ENCODE peak calls at places on chromosomes 4 and X, in seven cellular contexts. T, B, G, K, F, X and D are unnamed samples.

GRCh38 chrX:124497386-124497785 is 151.0 kb downstream of the SH2D1A start:
- DNase-seq in G (no peak), F (no peak), K (no peak), T (no peak), X (no peak), B (no peak), D (no peak)

GRCh38 chr4:173415885-173416658 is 17.2 kb upstream of the SCRG1 start:
- DNase-seq in T (no peak), X (no peak), G (no peak), K (no peak), F (no peak), B (no peak), D (peak; percentile 95)

GRCh38 chrX:39258331-39258730 is 457.1 kb downstream of the MID1IP1 start:
- DNase-seq in B (no peak), G (no peak), F (no peak), X (no peak), T (no peak), K (no peak), D (no peak)

GRCh38 chrX:86028681-86029080 is 18.7 kb downstream of the CHM start:
- DNase-seq in T (no peak), B (no peak), F (no peak), X (no peak), K (no peak), G (no peak), D (no peak)

GRCh38 chr4:111070390-111070789 is 447.5 kb upstream of the PITX2 start:
- DNase-seq in K (no peak), T (no peak), G (no peak), X (no peak), B (no peak), F (no peak), D (no peak)

GRCh38 chr4:146382194-146382593 is 139.5 kb downstream of the SLC10A7 start:
- DNase-seq in T (no peak), F (no peak), K (no peak), X (no peak), B (no peak), G (no peak), D (no peak)

GRCh38 chr4:24425868-24426267 is 158.5 kb downstream of the DHX15 start:
- DNase-seq in G (no peak), T (no peak), F (no peak), X (no peak), K (no peak), B (no peak), D (no peak)

GRCh38 chr4:155973639-155974475 is 20.2 kb upstream of the CTSO start:
- DNase-seq in B (no peak), K (no peak), T (no peak), F (no peak), X (no peak), G (no peak), D (no peak)

GRCh38 chr4:145511913-145512522 is 30.4 kb downstream of the SMAD1 start:
- DNase-seq in G (no peak), X (no peak), B (no peak), K (no peak), F (no peak), T (no peak), D (no peak)

GRCh38 chrX:136954930-136955329 is 74.4 kb upstream of the RBMX start:
- DNase-seq in X (no peak), B (no peak), G (no peak), K (no peak), T (no peak), F (no peak), D (peak; percentile 19)

GRCh38 chrX:5314148-5314547 is 914.5 kb downstream of the NLGN4X start:
- DNase-seq in K (no peak), B (no peak), G (no peak), F (no peak), T (no peak), X (no peak), D (no peak)

GRCh38 chr4:150217192-150217591 is 138.9 kb downstream of the DCLK2 start:
- DNase-seq in B (no peak), G (no peak), K (no peak), F (no peak), X (no peak), T (no peak), D (no peak)

GRCh38 chr4:163161536-163162205 is 5.0 kb downstream of the NAF1 start:
- DNase-seq in F (no peak), K (no peak), G (peak; percentile 9), T (peak; percentile 71), B (no peak), X (no peak), D (no peak)

GRCh38 chr4:123520376-123520775 is 123.8 kb downstream of the SPRY1 start:
- DNase-seq in T (no peak), B (no peak), F (no peak), K (no peak), G (no peak), X (no peak), D (no peak)

GRCh38 chr4:111602848-111603247 is 542.4 kb upstream of the FAM241A start:
- DNase-seq in K (no peak), G (no peak), X (no peak), T (no peak), B (no peak), F (no peak), D (no peak)

GRCh38 chr4:40289366-40290188 is 45.6 kb upstream of the CHRNA9 start:
- DNase-seq in K (no peak), G (no peak), F (no peak), B (no peak), T (no peak), X (no peak), D (peak; percentile 61)

GRCh38 chr4:6087669-6088068 is 69.4 kb upstream of the C4orf50 start:
- DNase-seq in K (peak; percentile 72), T (peak; percentile 78), X (no peak), F (no peak), G (no peak), B (no peak), D (no peak)

GRCh38 chrX:101347859-101348451 is 587 bp downstream of the TIMM8A start:
- DNase-seq in K (no peak), F (no peak), G (no peak), T (peak; percentile 52), X (no peak), B (no peak), D (no peak)

GRCh38 chrX:10254746-10255145 is 98.0 kb downstream of the CLCN4 start:
- DNase-seq in G (no peak), T (no peak), K (no peak), X (no peak), F (no peak), B (no peak), D (no peak)

GRCh38 chrX:139224953-139225665 is 305.4 kb upstream of the F9 start:
- DNase-seq in G (no peak), T (peak; percentile 83), B (no peak), F (no peak), X (no peak), K (peak; percentile 8), D (no peak)

GRCh38 chr4:22091906-22092305 is 143.3 kb upstream of the KCNIP4 start:
- DNase-seq in T (no peak), F (no peak), K (no peak), X (no peak), B (no peak), G (no peak), D (no peak)

GRCh38 chr4:185716008-185716976 is 95.7 kb downstream of the SORBS2 start:
- DNase-seq in K (no peak), G (no peak), X (no peak), B (no peak), F (no peak), T (no peak), D (no peak)

GRCh38 chrX:107849747-107850478 is 24.2 kb downstream of the MID2 start:
- DNase-seq in G (no peak), F (no peak), K (peak; percentile 3), X (no peak), B (no peak), T (no peak), D (no peak)

GRCh38 chr4:7355795-7356194 is 78.9 kb downstream of the PSAPL1 start:
- DNase-seq in T (no peak), G (no peak), X (no peak), K (no peak), F (no peak), B (no peak), D (no peak)

GRCh38 chr4:133668061-133668851 is 519.2 kb downstream of the PCDH10 start:
- DNase-seq in X (no peak), K (no peak), B (no peak), G (no peak), T (peak; percentile 62), F (no peak), D (no peak)

GRCh38 chr4:128387600-128388351 is 100.2 kb upstream of the PGRMC2 start:
- DNase-seq in G (no peak), B (peak; percentile 67), T (no peak), X (no peak), F (no peak), K (no peak), D (no peak)

GRCh38 chr4:165016971-165017370 is 14.8 kb upstream of the TRIM60 start:
- DNase-seq in B (no peak), G (no peak), X (no peak), K (peak; percentile 25), F (no peak), T (peak; percentile 80), D (no peak)

GRCh38 chrX:68677998-68678397 is 30.5 kb downstream of the STARD8 start:
- DNase-seq in X (no peak), T (no peak), F (no peak), G (no peak), B (no peak), K (no peak), D (no peak)

GRCh38 chr4:38615847-38616246 is 48.2 kb upstream of the KLF3 start:
- DNase-seq in G (no peak), K (no peak), T (no peak), F (no peak), X (no peak), B (no peak), D (no peak)

GRCh38 chr4:69092190-69092589 is 4.1 kb upstream of the UGT2B7 start:
- DNase-seq in F (no peak), T (no peak), X (no peak), G (no peak), B (no peak), K (no peak), D (no peak)

GRCh38 chr4:182297659-182298058 is 54.5 kb downstream of the TENM3 start:
- DNase-seq in X (no peak), B (no peak), F (no peak), G (no peak), T (peak; percentile 89), K (no peak), D (no peak)

GRCh38 chr4:38674206-38675144 is 10.5 kb downstream of the KLF3 start:
- DNase-seq in G (no peak), B (no peak), X (no peak), K (no peak), F (no peak), T (peak; percentile 87), D (no peak)

GRCh38 chr4:56575820-56576429 is 70.3 kb downstream of the ARL9 start:
- DNase-seq in T (no peak), K (no peak), F (no peak), B (no peak), X (no peak), G (no peak), D (peak; percentile 23)